ENCODE peak calls at places on chromosome 12, in six cellular contexts. One of them, this sample, is unnamed.

GRCh38 chr12:61107118-61107517 is 1153.1 kb upstream of the USP15 start:
- DNase-seq in pancreas: no peak
- DNase-seq in left lung: no peak
- DNase-seq in thyroid gland: no peak
- DNase-seq in neural progenitor cell: no peak
- DNase-seq in right atrium auricular region: no peak
- DNase-seq in this sample: no peak

GRCh38 chr12:115075552-115076170 is 391.7 kb upstream of the TBX3 start:
- DNase-seq in pancreas: no peak
- DNase-seq in left lung: no peak
- DNase-seq in thyroid gland: no peak
- DNase-seq in neural progenitor cell: no peak
- DNase-seq in right atrium auricular region: no peak
- DNase-seq in this sample: no peak

GRCh38 chr12:24507827-24508226 is 441.1 kb downstream of the BCAT1 start:
- DNase-seq in pancreas: no peak
- DNase-seq in left lung: no peak
- DNase-seq in thyroid gland: no peak
- DNase-seq in neural progenitor cell: no peak
- DNase-seq in right atrium auricular region: no peak
- DNase-seq in this sample: no peak

GRCh38 chr12:25438638-25439037 is 114.4 kb downstream of the LMNTD1 start:
- DNase-seq in pancreas: no peak
- DNase-seq in left lung: no peak
- DNase-seq in thyroid gland: no peak
- DNase-seq in neural progenitor cell: no peak
- DNase-seq in right atrium auricular region: no peak
- DNase-seq in this sample: no peak

GRCh38 chr12:182381-182883 is 31.5 kb downstream of the SLC6A12 start:
- DNase-seq in pancreas: peak; percentile 31
- DNase-seq in left lung: no peak
- DNase-seq in thyroid gland: no peak
- DNase-seq in neural progenitor cell: no peak
- DNase-seq in right atrium auricular region: no peak
- DNase-seq in this sample: no peak

GRCh38 chr12:104921340-104921739 is 36.8 kb downstream of the SLC41A2 start:
- DNase-seq in pancreas: no peak
- DNase-seq in left lung: no peak
- DNase-seq in thyroid gland: no peak
- DNase-seq in neural progenitor cell: no peak
- DNase-seq in right atrium auricular region: no peak
- DNase-seq in this sample: no peak

GRCh38 chr12:116955382-116956021 is 44.8 kb downstream of the FBXW8 start:
- DNase-seq in pancreas: no peak
- DNase-seq in left lung: peak; percentile 61
- DNase-seq in thyroid gland: peak; percentile 79
- DNase-seq in neural progenitor cell: no peak
- DNase-seq in right atrium auricular region: no peak
- DNase-seq in this sample: no peak

GRCh38 chr12:130981156-130981789 is 27.6 kb downstream of the ADGRD1 start:
- DNase-seq in pancreas: no peak
- DNase-seq in left lung: no peak
- DNase-seq in thyroid gland: no peak
- DNase-seq in neural progenitor cell: no peak
- DNase-seq in right atrium auricular region: peak; percentile 11
- DNase-seq in this sample: peak; percentile 31

GRCh38 chr12:124636138-124636968 is 68.9 kb upstream of the NCOR2 start:
- DNase-seq in pancreas: no peak
- DNase-seq in left lung: peak; percentile 81
- DNase-seq in thyroid gland: no peak
- DNase-seq in neural progenitor cell: no peak
- DNase-seq in right atrium auricular region: peak; percentile 76
- DNase-seq in this sample: no peak

GRCh38 chr12:93778306-93778705 is 101.1 kb downstream of the CRADD start:
- DNase-seq in pancreas: no peak
- DNase-seq in left lung: peak; percentile 43
- DNase-seq in thyroid gland: peak; percentile 15
- DNase-seq in neural progenitor cell: no peak
- DNase-seq in right atrium auricular region: peak; percentile 80
- DNase-seq in this sample: no peak

GRCh38 chr12:55703976-55704761 is 3.5 kb downstream of the ITGA7 start:
- DNase-seq in pancreas: no peak
- DNase-seq in left lung: no peak
- DNase-seq in thyroid gland: no peak
- DNase-seq in neural progenitor cell: no peak
- DNase-seq in right atrium auricular region: no peak
- DNase-seq in this sample: peak; percentile 90
- H3K4me3 ChIP-seq in pancreas: no peak overlapping the region
- H3K4me3 ChIP-seq in left lung: no peak overlapping the region
- H3K4me3 ChIP-seq in thyroid gland: no peak overlapping the region
- H3K4me3 ChIP-seq in neural progenitor cell: no peak overlapping the region
- H3K4me3 ChIP-seq in right atrium auricular region: peak overlapping the region; percentile 75
- H3K4me3 ChIP-seq in this sample: peak overlapping the region; percentile 88

GRCh38 chr12:107404981-107405380 is 280.6 kb upstream of the PWP1 start:
- DNase-seq in pancreas: no peak
- DNase-seq in left lung: no peak
- DNase-seq in thyroid gland: peak; percentile 11
- DNase-seq in neural progenitor cell: peak; percentile 59
- DNase-seq in right atrium auricular region: no peak
- DNase-seq in this sample: no peak
- TF ChIP-seq CTCF in pancreas: peak; percentile 13
- TF ChIP-seq CTCF in left lung: no peak
- TF ChIP-seq CTCF in thyroid gland: no peak
- TF ChIP-seq CTCF in neural progenitor cell: peak; percentile 65
- TF ChIP-seq CTCF in right atrium auricular region: peak; percentile 29
- TF ChIP-seq CTCF in this sample: no peak

DNA sequence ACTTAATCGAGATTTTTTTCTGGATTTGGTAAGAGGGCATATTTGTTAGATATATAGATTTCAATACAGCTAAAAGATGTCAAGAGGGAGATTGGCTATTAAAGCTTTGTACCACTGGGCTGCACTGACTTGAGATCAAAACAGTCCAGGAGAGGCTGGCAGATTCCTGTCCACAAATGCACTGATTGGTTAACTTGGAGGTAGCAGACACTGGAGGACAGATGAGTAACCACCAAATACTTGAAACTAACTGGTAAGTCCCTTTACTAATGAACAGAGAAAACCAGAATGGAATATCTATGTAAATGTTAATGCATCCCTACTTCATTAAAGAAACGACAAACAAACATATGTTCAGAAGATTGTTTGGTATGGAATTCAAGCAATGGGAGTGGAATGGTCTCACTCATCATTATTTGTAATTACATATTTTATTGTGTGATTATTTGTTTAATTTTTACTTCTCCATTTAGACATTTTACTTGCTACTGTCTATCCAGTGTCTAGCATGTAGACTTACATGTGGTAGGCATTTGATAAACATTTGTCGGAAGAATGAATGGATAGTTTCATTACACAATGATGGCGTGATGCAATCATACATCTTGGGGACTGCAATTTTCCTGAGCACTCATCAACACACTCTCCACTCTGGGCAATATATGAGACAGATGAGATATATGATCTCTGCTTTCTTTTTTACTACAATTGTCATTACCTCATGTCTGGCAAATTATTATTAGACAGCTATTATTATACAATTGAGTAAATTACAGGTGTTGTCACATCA is 416.4 kb downstream of the LRIG3 start:
- DNase-seq in pancreas: no peak
- DNase-seq in left lung: no peak
- DNase-seq in thyroid gland: no peak
- DNase-seq in neural progenitor cell: no peak
- DNase-seq in right atrium auricular region: no peak
- DNase-seq in this sample: no peak
- H3K27ac ChIP-seq in pancreas: no peak overlapping the region
- H3K27ac ChIP-seq in left lung: no peak overlapping the region
- H3K27ac ChIP-seq in thyroid gland: no peak overlapping the region
- H3K27ac ChIP-seq in neural progenitor cell: no peak overlapping the region
- H3K27ac ChIP-seq in right atrium auricular region: no peak overlapping the region
- H3K27ac ChIP-seq in this sample: no peak overlapping the region

DNA sequence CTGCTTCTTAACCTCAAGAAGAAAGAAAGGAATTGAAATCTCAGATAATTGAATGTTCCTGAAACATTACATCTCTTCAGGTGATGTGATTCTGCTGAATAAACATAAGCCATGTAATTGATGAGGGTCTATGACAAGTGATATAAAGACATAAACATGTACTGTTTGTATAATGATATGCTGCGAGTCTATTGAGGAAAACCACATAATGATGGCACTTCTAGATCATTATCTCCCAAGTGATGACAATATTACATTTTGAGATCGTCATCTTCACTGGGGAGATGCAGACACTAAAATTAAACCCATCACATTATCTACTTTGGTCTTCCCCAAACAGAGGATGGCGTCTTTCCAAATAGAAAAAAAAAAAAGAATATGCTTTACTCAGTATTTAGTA is 457 bp upstream of the PTPRB start:
- DNase-seq in pancreas: no peak
- DNase-seq in left lung: no peak
- DNase-seq in thyroid gland: no peak
- DNase-seq in neural progenitor cell: no peak
- DNase-seq in right atrium auricular region: no peak
- DNase-seq in this sample: no peak
- H3K4me3 ChIP-seq in pancreas: no peak overlapping the region
- H3K4me3 ChIP-seq in left lung: no peak overlapping the region
- H3K4me3 ChIP-seq in thyroid gland: no peak overlapping the region
- H3K4me3 ChIP-seq in neural progenitor cell: no peak overlapping the region
- H3K4me3 ChIP-seq in right atrium auricular region: no peak overlapping the region
- H3K4me3 ChIP-seq in this sample: no peak overlapping the region

GRCh38 chr12:121787063-121787774 is 6.3 kb downstream of the RHOF start:
- DNase-seq in pancreas: peak; percentile 65
- DNase-seq in left lung: peak; percentile 71
- DNase-seq in thyroid gland: peak; percentile 89
- DNase-seq in neural progenitor cell: no peak
- DNase-seq in right atrium auricular region: no peak
- DNase-seq in this sample: no peak
- TF ChIP-seq CTCF in pancreas: no peak
- TF ChIP-seq CTCF in left lung: no peak
- TF ChIP-seq CTCF in thyroid gland: no peak
- TF ChIP-seq CTCF in neural progenitor cell: no peak
- TF ChIP-seq CTCF in right atrium auricular region: no peak
- TF ChIP-seq CTCF in this sample: no peak

GRCh38 chr12:106600503-106600902 is 17.7 kb downstream of the RFX4 start:
- DNase-seq in pancreas: no peak
- DNase-seq in left lung: no peak
- DNase-seq in thyroid gland: no peak
- DNase-seq in neural progenitor cell: no peak
- DNase-seq in right atrium auricular region: no peak
- DNase-seq in this sample: no peak

GRCh38 chr12:106601031-106601430 is 18.2 kb downstream of the RFX4 start:
- DNase-seq in pancreas: no peak
- DNase-seq in left lung: no peak
- DNase-seq in thyroid gland: no peak
- DNase-seq in neural progenitor cell: peak; percentile 60
- DNase-seq in right atrium auricular region: no peak
- DNase-seq in this sample: peak; percentile 60

GRCh38 chr12:106602071-106602470 is 19.3 kb downstream of the RFX4 start:
- DNase-seq in pancreas: no peak
- DNase-seq in left lung: no peak
- DNase-seq in thyroid gland: no peak
- DNase-seq in neural progenitor cell: no peak
- DNase-seq in right atrium auricular region: no peak
- DNase-seq in this sample: no peak

GRCh38 chr12:106599302-106599701 is 16.5 kb downstream of the RFX4 start:
- DNase-seq in pancreas: no peak
- DNase-seq in left lung: no peak
- DNase-seq in thyroid gland: no peak
- DNase-seq in neural progenitor cell: no peak
- DNase-seq in right atrium auricular region: no peak
- DNase-seq in this sample: no peak

DNA sequence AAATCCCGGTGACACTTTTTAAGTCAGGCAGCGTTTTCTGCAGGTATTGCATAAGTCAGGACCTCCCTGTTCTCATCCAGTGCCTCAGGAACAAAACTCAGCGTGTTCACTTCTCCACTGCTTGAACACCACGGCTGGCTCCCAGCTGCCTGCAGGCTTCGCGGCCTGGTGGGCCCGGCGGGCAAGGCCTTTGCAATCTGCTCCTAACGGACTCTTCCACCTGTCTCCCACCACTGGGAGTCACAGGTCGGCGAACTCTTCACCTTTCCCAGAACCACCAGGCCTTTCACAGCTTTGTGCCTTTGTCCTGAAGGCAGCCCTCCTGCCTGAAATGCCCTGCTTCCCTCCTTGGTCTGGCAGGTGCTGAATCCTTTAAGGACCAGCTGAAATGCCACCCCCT is 18.7 kb downstream of the RFX4 start:
- DNase-seq in pancreas: no peak
- DNase-seq in left lung: no peak
- DNase-seq in thyroid gland: no peak
- DNase-seq in neural progenitor cell: peak; percentile 54
- DNase-seq in right atrium auricular region: no peak
- DNase-seq in this sample: no peak
- H3K27ac ChIP-seq in pancreas: no peak overlapping the region
- H3K27ac ChIP-seq in left lung: no peak overlapping the region
- H3K27ac ChIP-seq in thyroid gland: no peak overlapping the region
- H3K27ac ChIP-seq in neural progenitor cell: no peak overlapping the region
- H3K27ac ChIP-seq in right atrium auricular region: no peak overlapping the region
- H3K27ac ChIP-seq in this sample: no peak overlapping the region

DNA sequence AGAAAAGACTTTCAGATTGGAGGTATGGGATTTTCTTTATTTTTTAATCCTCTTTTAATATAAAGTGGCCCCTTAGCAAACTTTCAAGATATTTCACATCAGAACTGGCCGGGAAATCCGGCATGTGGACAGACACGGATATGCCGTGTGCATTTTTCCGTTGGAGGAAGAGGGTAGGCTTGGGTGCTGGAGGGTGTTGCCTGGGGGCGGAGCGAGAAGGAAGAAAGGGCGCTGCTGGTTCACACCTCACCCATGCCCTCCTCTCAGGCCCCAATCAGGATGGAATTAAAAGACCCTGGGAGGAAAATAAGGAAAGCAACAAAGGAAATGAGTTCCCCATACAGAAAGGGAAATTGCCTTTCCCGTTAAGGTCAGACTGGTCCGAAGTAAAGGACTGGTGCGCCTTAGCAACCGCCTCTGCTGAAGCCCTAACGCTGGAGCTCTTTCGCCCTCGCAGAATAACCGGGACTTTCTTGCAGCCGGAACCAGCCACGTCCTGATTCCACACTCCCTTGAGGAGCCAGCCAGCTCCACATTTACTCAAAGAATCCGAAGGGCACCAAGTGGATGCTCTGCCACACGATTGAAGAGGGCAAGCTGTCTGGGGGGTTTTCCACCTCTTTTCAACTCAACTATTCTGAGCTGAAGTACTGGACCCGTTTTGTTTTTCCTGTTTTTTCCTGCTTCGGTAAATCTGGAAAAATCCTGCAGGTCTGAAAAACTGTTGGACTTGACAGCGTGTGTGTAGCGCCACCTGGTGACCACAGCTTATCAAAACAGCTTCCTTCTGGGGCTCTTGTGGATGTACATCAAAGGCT is 37.8 kb upstream of the BCL2L14 start:
- DNase-seq in pancreas: peak; percentile 90
- DNase-seq in left lung: peak; percentile 81
- DNase-seq in thyroid gland: peak; percentile 82
- DNase-seq in neural progenitor cell: peak; percentile 81
- DNase-seq in right atrium auricular region: peak; percentile 79
- DNase-seq in this sample: peak; percentile 84
- H3K4me3 ChIP-seq in pancreas: peak overlapping the region; percentile 28
- H3K4me3 ChIP-seq in left lung: peak overlapping the region; percentile 37
- H3K4me3 ChIP-seq in thyroid gland: no peak overlapping the region
- H3K4me3 ChIP-seq in neural progenitor cell: peak overlapping the region; percentile 31
- H3K4me3 ChIP-seq in right atrium auricular region: peak overlapping the region; percentile 46
- H3K4me3 ChIP-seq in this sample: peak overlapping the region; percentile 68